ENCODE peak calls at places on chromosome 18, in four cellular contexts. B is pancreas, C is GM13976, Y is cardiac fibroblast. W is an unnamed sample.

GRCh38 chr18:48166971-48167370 is 236.5 kb upstream of the SMAD2 start:
- DNase-seq in B (no peak), C (no peak), Y (no peak), W (peak)

GRCh38 chr18:48915621-48916425 is 34.9 kb downstream of the SMAD7 start:
- DNase-seq in B (no peak), C (no peak), Y (no peak), W (no peak)

GRCh38 chr18:79853993-79854364 is 56.2 kb downstream of the KCNG2 start:
- DNase-seq in B (no peak), C (no peak), Y (no peak), W (no peak)

GRCh38 chr18:24544141-24544498 is 83.7 kb downstream of the HRH4 start:
- DNase-seq in B (no peak), C (no peak), Y (peak), W (no peak)

GRCh38 chr18:12283256-12283655 is 24.8 kb upstream of the TUBB6 start:
- DNase-seq in B (no peak), C (no peak), Y (peak), W (no peak)

GRCh38 chr18:7987284-7987976 is 420.3 kb downstream of the PTPRM start:
- DNase-seq in B (no peak), C (no peak), Y (peak), W (no peak)

GRCh38 chr18:52339891-52340371 is at the start of gene DCC:
- DNase-seq in B (peak), C (no peak), Y (peak), W (no peak)

GRCh38 chr18:23580677-23581367 is 5.5 kb downstream of the NPC1 start:
- DNase-seq in B (no peak), C (no peak), Y (peak), W (no peak)

GRCh38 chr18:22488554-22488953 is 70.8 kb upstream of the CTAGE1 start:
- DNase-seq in B (no peak), C (no peak), Y (peak), W (no peak)

GRCh38 chr18:42336139-42336538 is 381.1 kb downstream of the PIK3C3 start:
- DNase-seq in B (no peak), C (no peak), Y (no peak), W (no peak)

GRCh38 chr18:67318651-67319050 is 197.9 kb downstream of the DSEL start:
- DNase-seq in B (no peak), C (no peak), Y (peak), W (no peak)

GRCh38 chr18:51522821-51523220 is 325.3 kb upstream of the MEX3C start:
- DNase-seq in B (no peak), C (no peak), Y (no peak), W (no peak)

GRCh38 chr18:30487962-30488361 is 554.6 kb downstream of the DSC3 start:
- DNase-seq in B (no peak), C (no peak), Y (peak), W (no peak)
- TF ChIP-seq CTCF in B (no peak), C (no peak), Y (no peak), W (no peak)

GRCh38 chr18:35454803-35455202 is 43.0 kb downstream of the INO80C start:
- DNase-seq in B (no peak), C (no peak), Y (no peak), W (no peak)
- TF ChIP-seq CTCF in B (no peak), C (no peak), Y (no peak), W (no peak)

GRCh38 chr18:25672490-25672889 is 320.5 kb upstream of the ZNF521 start:
- DNase-seq in B (no peak), C (no peak), Y (no peak), W (no peak)
- TF ChIP-seq CTCF in B (no peak), C (no peak), Y (no peak), W (no peak)

DNA sequence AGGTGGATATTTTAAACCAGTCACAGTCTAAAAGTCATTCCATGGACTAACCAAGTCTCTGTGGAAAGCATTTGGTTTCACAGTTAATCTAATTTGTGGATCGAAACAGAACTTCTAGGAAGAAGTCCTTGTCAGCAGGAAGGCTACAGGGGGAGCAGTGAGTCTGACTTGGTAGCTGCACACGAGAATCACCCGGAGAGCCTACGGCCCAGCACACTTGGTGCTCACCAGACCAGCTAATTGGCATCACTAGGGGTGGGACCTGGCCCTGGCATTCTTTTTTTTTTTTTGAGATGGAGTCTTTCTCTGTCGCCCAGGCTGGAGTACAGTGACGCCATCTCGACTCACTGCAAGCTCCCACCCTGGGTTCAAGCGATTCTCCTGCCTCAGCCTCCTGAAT is 97.7 kb downstream of the ZNF532 start:
- DNase-seq in B (no peak), C (no peak), Y (no peak), W (no peak)
- TF ChIP-seq CTCF in B (no peak), C (no peak), Y (no peak), W (no peak)

GRCh38 chr18:77481541-77481940 is 231.9 kb downstream of the GALR1 start:
- DNase-seq in B (no peak), C (no peak), Y (peak), W (no peak)

GRCh38 chr18:77479047-77479446 is 229.4 kb downstream of the GALR1 start:
- DNase-seq in B (no peak), C (no peak), Y (peak), W (no peak)

GRCh38 chr18:77482190-77482928 is 232.7 kb downstream of the GALR1 start:
- DNase-seq in B (no peak), C (no peak), Y (no peak), W (no peak)

GRCh38 chr18:77478619-77479018 is 229.0 kb downstream of the GALR1 start:
- DNase-seq in B (peak), C (no peak), Y (peak), W (peak)
- TF ChIP-seq CTCF in B (no peak), C (no peak), Y (peak), W (no peak)